ENCODE peak calls at places on chromosomes 7 and 10, in four cellular contexts. One of them, this sample, is unnamed.
A peak's percentile ranks its signal among the peaks of the same experiment; 100 is the strongest.

GRCh38 chr10:3054816-3055202 is 12.5 kb upstream of the PFKP start:
- DNase-seq in astrocyte: no peak
- DNase-seq in MM.1S: no peak
- DNase-seq in Peyer's patch: no peak
- DNase-seq in this sample: no peak

GRCh38 chr10:46234431-46235060 is 52.3 kb upstream of the ANTXRL start:
- DNase-seq in MM.1S: no peak
- DNase-seq in Peyer's patch: peak; percentile 22
- DNase-seq in astrocyte: no peak
- DNase-seq in this sample: no peak

GRCh38 chr10:78960316-78960800 is 108.4 kb upstream of the ZMIZ1 start:
- DNase-seq in astrocyte: peak; percentile 95
- DNase-seq in Peyer's patch: peak; percentile 71
- DNase-seq in MM.1S: no peak
- DNase-seq in this sample: peak; percentile 43

GRCh38 chr10:61028861-61029361 is 84.9 kb upstream of the RHOBTB1 start:
- DNase-seq in MM.1S: no peak
- DNase-seq in Peyer's patch: no peak
- DNase-seq in astrocyte: no peak
- DNase-seq in this sample: peak; percentile 43

GRCh38 chr10:61110936-61111335 is 167.0 kb upstream of the RHOBTB1 start:
- DNase-seq in MM.1S: no peak
- DNase-seq in astrocyte: no peak
- DNase-seq in Peyer's patch: no peak
- DNase-seq in this sample: no peak

GRCh38 chr10:127044191-127044590 is 139.0 kb downstream of the DOCK1 start:
- DNase-seq in astrocyte: no peak
- DNase-seq in Peyer's patch: peak; percentile 64
- DNase-seq in MM.1S: no peak
- DNase-seq in this sample: no peak

GRCh38 chr7:144854839-144855424 is 19.1 kb upstream of the TPK1 start:
- DNase-seq in astrocyte: peak; percentile 3
- DNase-seq in MM.1S: no peak
- DNase-seq in Peyer's patch: no peak
- DNase-seq in this sample: no peak

GRCh38 chr10:103710490-103710889 is 144.9 kb downstream of the SH3PXD2A start:
- DNase-seq in Peyer's patch: no peak
- DNase-seq in astrocyte: no peak
- DNase-seq in MM.1S: peak; percentile 23
- DNase-seq in this sample: no peak

GRCh38 chr10:45000138-45000763 is 472 bp upstream of the ZNF22 start:
- DNase-seq in MM.1S: no peak
- DNase-seq in astrocyte: peak; percentile 36
- DNase-seq in Peyer's patch: peak; percentile 80
- DNase-seq in this sample: no peak

DNA sequence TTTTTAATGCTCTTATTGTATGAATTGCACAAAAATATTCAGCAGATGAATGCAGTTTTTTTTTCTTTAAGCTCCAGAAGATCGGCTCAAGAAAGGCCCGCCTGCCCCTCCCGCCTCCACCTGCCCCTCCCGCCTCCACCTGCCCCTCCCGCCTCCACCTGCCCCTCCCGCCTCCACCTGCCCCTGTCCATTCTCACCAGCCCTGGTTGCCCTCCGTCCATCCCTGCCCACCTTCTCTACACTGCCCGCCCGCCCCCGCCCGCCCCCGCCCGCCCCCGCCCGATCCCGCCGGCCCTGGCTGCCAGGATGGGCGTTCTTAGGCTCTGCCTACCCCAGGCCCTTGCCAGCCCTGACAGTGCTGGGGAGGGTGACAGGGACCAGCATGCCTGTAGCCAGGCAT is 67.4 kb downstream of the GLRX3 start:
- DNase-seq in MM.1S: no peak
- DNase-seq in Peyer's patch: no peak
- DNase-seq in astrocyte: no peak
- DNase-seq in this sample: no peak
- TF ChIP-seq CTCF in MM.1S: no peak
- TF ChIP-seq CTCF in Peyer's patch: no peak
- TF ChIP-seq CTCF in astrocyte: no peak
- TF ChIP-seq CTCF in this sample: no peak

GRCh38 chr7:157638563-157638962 is 301.8 kb downstream of the DNAJB6 start:
- DNase-seq in astrocyte: no peak
- DNase-seq in MM.1S: no peak
- DNase-seq in Peyer's patch: no peak
- DNase-seq in this sample: no peak
- H3K4me3 ChIP-seq in astrocyte: no peak overlapping the region
- H3K4me3 ChIP-seq in MM.1S: no peak overlapping the region
- H3K4me3 ChIP-seq in Peyer's patch: no peak overlapping the region
- H3K4me3 ChIP-seq in this sample: no peak overlapping the region

GRCh38 chr7:96638669-96639068 is 71.0 kb downstream of the SEM1 start:
- DNase-seq in astrocyte: no peak
- DNase-seq in MM.1S: no peak
- DNase-seq in Peyer's patch: no peak
- DNase-seq in this sample: no peak
- H3K27me3 ChIP-seq in astrocyte: no peaks in the 10 kb centered on the region
- H3K27me3 ChIP-seq in MM.1S: no peaks in the 10 kb centered on the region
- H3K27me3 ChIP-seq in Peyer's patch: no peaks in the 10 kb centered on the region
- H3K27me3 ChIP-seq in this sample: no peaks in the 10 kb centered on the region

GRCh38 chr10:71646592-71647292 is 72.8 kb downstream of the C10orf105 start:
- DNase-seq in MM.1S: no peak
- DNase-seq in Peyer's patch: no peak
- DNase-seq in astrocyte: no peak
- DNase-seq in this sample: no peak

GRCh38 chr10:71646051-71646450 is 73.5 kb downstream of the C10orf105 start:
- DNase-seq in Peyer's patch: no peak
- DNase-seq in MM.1S: no peak
- DNase-seq in astrocyte: no peak
- DNase-seq in this sample: no peak

GRCh38 chr10:71643904-71644303 is 75.7 kb downstream of the C10orf105 start:
- DNase-seq in MM.1S: no peak
- DNase-seq in astrocyte: no peak
- DNase-seq in Peyer's patch: no peak
- DNase-seq in this sample: no peak

GRCh38 chr10:71641986-71642385 is 77.6 kb downstream of the C10orf105 start:
- DNase-seq in Peyer's patch: no peak
- DNase-seq in MM.1S: no peak
- DNase-seq in astrocyte: no peak
- DNase-seq in this sample: no peak

GRCh38 chr10:71644307-71645180 is 75.0 kb downstream of the C10orf105 start:
- DNase-seq in MM.1S: no peak
- DNase-seq in astrocyte: no peak
- DNase-seq in Peyer's patch: no peak
- DNase-seq in this sample: no peak
- TF ChIP-seq CTCF in MM.1S: no peak
- TF ChIP-seq CTCF in astrocyte: no peak
- TF ChIP-seq CTCF in Peyer's patch: no peak
- TF ChIP-seq CTCF in this sample: no peak

GRCh38 chr7:72335561-72336381 is 76.4 kb downstream of the CALN1 start:
- DNase-seq in MM.1S: no peak
- DNase-seq in Peyer's patch: no peak
- DNase-seq in astrocyte: no peak
- DNase-seq in this sample: no peak
- H3K4me3 ChIP-seq in MM.1S: no peak overlapping the region
- H3K4me3 ChIP-seq in Peyer's patch: no peak overlapping the region
- H3K4me3 ChIP-seq in astrocyte: no peak overlapping the region
- H3K4me3 ChIP-seq in this sample: no peak overlapping the region

GRCh38 chr10:7592627-7593026 is 74.1 kb downstream of the ITIH5 start:
- DNase-seq in astrocyte: no peak
- DNase-seq in MM.1S: no peak
- DNase-seq in Peyer's patch: no peak
- DNase-seq in this sample: no peak
- H3K27me3 ChIP-seq in astrocyte: no peaks in the 10 kb centered on the region
- H3K27me3 ChIP-seq in MM.1S: no peaks in the 10 kb centered on the region
- H3K27me3 ChIP-seq in Peyer's patch: no peaks in the 10 kb centered on the region
- H3K27me3 ChIP-seq in this sample: no peaks in the 10 kb centered on the region

This sample was measured in BJ.